ENCODE peak calls at places on chromosomes 16 and 17, in six cellular contexts. N is heart left ventricle, B is AG04450, A is HL-60, J is dorsolateral prefrontal cortex, T is A549. O is an unnamed sample.

GRCh38 chr16:68426355-68426652 is 22.0 kb downstream of the SMPD3 start:
- DNase-seq in N (no peak), B (no peak), A (no peak), J (no peak), T (no peak), O (no peak)

GRCh38 chr17:58324409-58325288 is 3.9 kb downstream of the TSPOAP1 start:
- DNase-seq in N (no peak), B (no peak), A (no peak), J (no peak), T (no peak), O (no peak)

GRCh38 chr16:26111900-26112299 is 420.1 kb downstream of the HS3ST4 start:
- DNase-seq in N (no peak), B (no peak), A (no peak), J (no peak), T (no peak), O (no peak)

GRCh38 chr17:59513934-59514841 is 51.2 kb upstream of the DHX40 start:
- DNase-seq in N (peak; percentile 75), B (peak; percentile 8), A (peak; percentile 95), J (peak; percentile 40), T (peak; percentile 26), O (no peak)

GRCh38 chr17:21194688-21195087 is 19.3 kb downstream of the TMEM11 start:
- DNase-seq in N (peak; percentile 54), B (peak; percentile 23), A (no peak), J (no peak), T (no peak), O (no peak)

GRCh38 chr17:38798614-38799500 is 499 bp downstream of the PIP4K2B start:
- DNase-seq in N (peak; percentile 56), B (no peak), A (peak; percentile 65), J (peak; percentile 31), T (peak; percentile 50), O (peak; percentile 18)

GRCh38 chr16:66695935-66696668 is 441 bp downstream of the CMTM4 start:
- DNase-seq in N (no peak), B (no peak), A (no peak), J (peak; percentile 11), T (peak; percentile 36), O (no peak)

GRCh38 chr16:28191364-28191985 is 20.3 kb downstream of the XPO6 start:
- DNase-seq in N (no peak), B (no peak), A (no peak), J (no peak), T (no peak), O (no peak)

GRCh38 chr16:49739381-49739780 is 116.5 kb downstream of the ZNF423 start:
- DNase-seq in N (no peak), B (no peak), A (no peak), J (no peak), T (peak; percentile 15), O (no peak)

GRCh38 chr16:86975445-86975844 is 341.7 kb downstream of the C16orf95 start:
- DNase-seq in N (no peak), B (peak; percentile 89), A (no peak), J (no peak), T (peak; percentile 64), O (peak; percentile 40)

GRCh38 chr16:17835118-17835949 is 364.6 kb upstream of the XYLT1 start:
- DNase-seq in N (no peak), B (no peak), A (no peak), J (no peak), T (no peak), O (peak; percentile 12)

GRCh38 chr17:43839670-43840101 is 6.7 kb upstream of the MPP3 start:
- DNase-seq in N (no peak), B (no peak), A (no peak), J (no peak), T (peak; percentile 72), O (no peak)

GRCh38 chr17:58968662-58969061 is 138.0 kb downstream of the TRIM37 start:
- DNase-seq in N (no peak), B (no peak), A (no peak), J (no peak), T (no peak), O (no peak)

GRCh38 chr16:31451681-31452351 is 7.5 kb upstream of the ARMC5 start:
- DNase-seq in N (no peak), B (peak; percentile 63), A (peak; percentile 61), J (peak; percentile 67), T (peak; percentile 82), O (peak; percentile 77)

GRCh38 chr17:26731005-26731921 is 562.7 kb upstream of the WSB1 start:
- DNase-seq in N (no peak), B (no peak), A (no peak), J (no peak), T (no peak), O (no peak)

GRCh38 chr16:49698416-49698815 is 157.5 kb downstream of the ZNF423 start:
- DNase-seq in N (peak; percentile 44), B (no peak), A (no peak), J (no peak), T (no peak), O (no peak)

GRCh38 chr16:13835357-13835756 is 84.6 kb upstream of the ERCC4 start:
- DNase-seq in N (no peak), B (no peak), A (no peak), J (no peak), T (no peak), O (no peak)

GRCh38 chr17:27558842-27559505 is 72.0 kb upstream of the LGALS9 start:
- DNase-seq in N (no peak), B (no peak), A (peak; percentile 38), J (no peak), T (no peak), O (no peak)

GRCh38 chr16:11737678-11738077 is 5.0 kb downstream of the TXNDC11 start:
- DNase-seq in N (no peak), B (no peak), A (no peak), J (no peak), T (no peak), O (no peak)

GRCh38 chr17:27326051-27326450 is 32.1 kb downstream of the WSB1 start:
- DNase-seq in N (no peak), B (no peak), A (no peak), J (no peak), T (no peak), O (no peak)

GRCh38 chr16:68287276-68288251 is 23.2 kb downstream of the SLC7A6OS start:
- DNase-seq in N (peak; percentile 70), B (no peak), A (no peak), J (no peak), T (no peak), O (peak; percentile 95)

GRCh38 chr16:75801307-75801706 is 75.0 kb upstream of the CPHXL start:
- DNase-seq in N (no peak), B (no peak), A (no peak), J (no peak), T (no peak), O (no peak)

GRCh38 chr17:34797724-34798123 is 163.5 kb downstream of the CCT6B start:
- DNase-seq in N (no peak), B (no peak), A (peak; percentile 5), J (no peak), T (peak; percentile 31), O (no peak)

GRCh38 chr17:7932483-7932891 is 481 bp downstream of the CNTROB start:
- DNase-seq in N (no peak), B (no peak), A (peak; percentile 7), J (no peak), T (peak; percentile 73), O (no peak)

GRCh38 chr17:56297142-56297541 is 143.9 kb downstream of the ANKFN1 start:
- DNase-seq in N (no peak), B (peak; percentile 15), A (peak; percentile 94), J (no peak), T (no peak), O (peak; percentile 57)

GRCh38 chr16:86630471-86630870 is 52.1 kb downstream of the FOXL1 start:
- DNase-seq in N (no peak), B (no peak), A (no peak), J (no peak), T (no peak), O (peak; percentile 61)

GRCh38 chr17:61307905-61308886 is 91.4 kb upstream of the TBX2 start:
- DNase-seq in N (no peak), B (peak; percentile 98), A (no peak), J (no peak), T (peak; percentile 52), O (peak; percentile 97)
- TF ChIP-seq CTCF in N (no peak), B (peak; percentile 25), A (no peak), J (no peak), T (peak; percentile 23), O (peak; percentile 70)

DNA sequence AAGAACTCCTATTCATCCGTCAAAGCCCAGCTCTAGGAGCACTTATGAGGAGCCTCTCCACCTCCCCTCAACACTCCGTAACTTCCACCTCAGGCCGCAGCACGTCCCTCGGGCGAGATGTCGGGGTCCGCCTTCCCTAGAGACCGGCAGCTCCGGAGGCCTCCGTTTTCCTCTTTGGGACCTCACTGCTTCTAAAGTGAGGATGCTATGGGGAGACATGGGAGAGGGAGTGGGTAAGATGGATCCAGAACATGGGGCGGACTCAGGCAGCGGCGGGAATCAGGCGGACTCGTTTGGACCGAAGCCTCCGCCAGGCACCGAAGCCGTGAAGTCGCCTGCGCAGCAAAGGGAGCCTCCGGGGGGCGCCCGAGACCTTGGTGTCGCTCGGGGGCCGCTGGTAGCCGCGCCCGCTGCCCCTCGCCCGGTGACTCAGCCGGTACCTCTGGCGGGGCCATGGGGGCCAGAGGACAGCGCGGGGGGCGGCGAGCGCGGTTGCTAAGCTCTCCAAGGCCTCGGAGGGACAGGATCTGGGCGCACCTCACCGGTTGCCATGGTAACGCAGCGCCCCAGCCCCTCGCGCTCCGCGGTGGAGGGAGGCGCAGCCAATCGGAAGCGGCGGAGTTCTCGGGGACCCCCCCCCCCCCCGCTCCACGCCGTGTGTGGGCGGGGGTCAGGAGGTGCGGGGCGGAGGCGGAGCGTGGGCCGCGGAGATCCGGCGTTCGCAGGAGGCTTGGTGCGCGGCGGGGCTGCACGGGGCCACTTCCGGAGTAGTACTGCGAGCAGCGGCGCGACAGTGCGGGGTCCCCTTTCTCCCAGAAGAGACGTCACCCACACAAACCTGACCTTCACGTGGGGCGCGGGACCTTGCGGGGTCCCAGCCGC is 1.3 kb upstream of the HIC1 start:
- DNase-seq in N (no peak), B (no peak), A (no peak), J (peak; percentile 80), T (peak; percentile 68), O (peak; percentile 71)
- TF ChIP-seq CTCF in N (peak; percentile 68), B (peak; percentile 55), A (peak; percentile 23), J (peak; percentile 72), T (peak; percentile 81), O (peak; percentile 81)

DNA sequence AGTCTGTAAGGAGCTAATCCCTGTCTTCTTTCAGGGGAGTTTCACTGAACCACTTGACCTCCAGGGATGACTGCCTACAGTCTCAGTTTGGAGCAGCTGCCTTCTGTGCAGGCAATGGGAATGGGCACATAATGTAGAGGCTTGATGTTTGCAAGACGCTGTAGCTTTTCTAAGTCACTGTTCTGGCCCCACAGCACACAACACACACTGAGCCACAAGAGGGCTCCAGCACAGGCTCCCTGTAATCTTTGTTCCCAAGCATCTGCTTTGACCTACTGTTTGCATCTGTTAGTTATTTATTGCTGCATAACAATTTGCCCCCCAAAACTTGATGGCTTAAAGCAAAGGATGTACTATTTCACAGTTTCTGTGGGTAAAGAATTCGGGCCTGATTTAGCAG is 419.0 kb upstream of the ASIC2 start:
- DNase-seq in N (no peak), B (no peak), A (no peak), J (no peak), T (no peak), O (no peak)
- TF ChIP-seq CTCF in N (no peak), B (no peak), A (no peak), J (peak; percentile 18), T (no peak), O (no peak)

DNA sequence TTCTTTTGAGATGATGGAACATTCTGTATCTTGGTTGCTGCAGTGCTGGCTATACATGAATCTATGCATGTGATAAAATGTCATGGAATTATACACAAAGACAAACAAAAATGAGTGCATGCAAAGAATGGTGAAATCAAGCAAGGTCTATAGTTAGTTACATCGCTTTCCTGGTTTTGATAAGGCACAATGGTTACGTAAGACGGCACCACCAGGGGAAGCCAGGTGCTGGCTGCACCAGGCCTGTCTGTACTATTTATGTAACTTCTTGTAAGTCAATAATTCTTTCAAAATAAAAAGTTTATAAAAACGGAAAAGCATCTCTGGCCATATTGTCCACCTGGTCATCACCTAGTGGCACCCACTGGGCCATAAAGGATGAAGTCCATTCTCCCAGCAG is 46.5 kb downstream of the ARHGAP27 start:
- DNase-seq in N (no peak), B (no peak), A (peak; percentile 34), J (no peak), T (no peak), O (no peak)
- TF ChIP-seq CTCF in N (no peak), B (no peak), A (no peak), J (no peak), T (no peak), O (no peak)